ENCODE peak calls at places on chromosomes 4 and X, in eight cellular contexts. Q is progenitor cell of endocrine pancreas, S is H1, P is IMR-90, W is PC-3, L is endothelial cell of umbilical vein, M is mesothelial cell of epicardium, F is fibroblast of mammary gland. K is an unnamed sample.
A peak's percentile ranks its signal among the peaks of the same experiment; 100 is the strongest.

GRCh38 chrX:14095702-14096101 is 66.0 kb upstream of the GEMIN8 start:
- DNase-seq in Q (peak; percentile 10), S (peak; percentile 48), P (peak; percentile 53), W (peak; percentile 78), L (peak; percentile 47), M (peak; percentile 39), F (peak; percentile 69), K (peak; percentile 53)

GRCh38 chr4:37905526-37906169 is 14.8 kb downstream of the TBC1D1 start:
- DNase-seq in Q (no peak), S (no peak), P (no peak), W (no peak), L (no peak), M (no peak), F (no peak), K (no peak)

GRCh38 chrX:72062890-72063289 is 68.8 kb downstream of the RTL5 start:
- DNase-seq in Q (no peak), S (no peak), P (no peak), W (no peak), L (no peak), M (no peak), F (peak; percentile 13), K (no peak)

GRCh38 chr4:3675251-3676115 is 90.7 kb upstream of the ADRA2C start:
- DNase-seq in Q (no peak), S (no peak), P (no peak), W (no peak), L (no peak), M (no peak), F (no peak), K (peak; percentile 12)

GRCh38 chr4:5448286-5448685 is 260.1 kb downstream of the EVC2 start:
- DNase-seq in Q (no peak), S (no peak), P (no peak), W (no peak), L (no peak), M (no peak), F (no peak), K (no peak)

GRCh38 chr4:157722146-157722545 is 450.7 kb downstream of the GASK1B start:
- DNase-seq in Q (no peak), S (no peak), P (no peak), W (no peak), L (peak; percentile 60), M (no peak), F (no peak), K (no peak)

GRCh38 chr4:98694076-98694475 is 35.7 kb upstream of the TSPAN5 start:
- DNase-seq in Q (no peak), S (no peak), P (no peak), W (no peak), L (no peak), M (no peak), F (no peak), K (no peak)

GRCh38 chr4:54909964-54910363 is 215.4 kb downstream of the KDR start:
- DNase-seq in Q (no peak), S (no peak), P (no peak), W (no peak), L (peak; percentile 31), M (no peak), F (no peak), K (no peak)

GRCh38 chr4:165364452-165365080 is 14.2 kb upstream of the CPE start:
- DNase-seq in Q (no peak), S (no peak), P (no peak), W (no peak), L (no peak), M (no peak), F (peak; percentile 65), K (no peak)

GRCh38 chrX:18598413-18598812 is 73.5 kb downstream of the RS1 start:
- DNase-seq in Q (no peak), S (no peak), P (peak; percentile 20), W (no peak), L (no peak), M (no peak), F (no peak), K (no peak)

GRCh38 chr4:48380583-48381167 is 39.3 kb downstream of the SLAIN2 start:
- DNase-seq in Q (no peak), S (no peak), P (no peak), W (no peak), L (no peak), M (no peak), F (no peak), K (no peak)

GRCh38 chr4:16684083-16684482 is 214.4 kb downstream of the LDB2 start:
- DNase-seq in Q (no peak), S (no peak), P (peak; percentile 91), W (no peak), L (peak; percentile 90), M (no peak), F (peak; percentile 56), K (no peak)

GRCh38 chr4:19689511-19689910 is 562.2 kb upstream of the SLIT2 start:
- DNase-seq in Q (no peak), S (no peak), P (peak; percentile 75), W (peak; percentile 75), L (peak; percentile 33), M (no peak), F (peak; percentile 41), K (no peak)

GRCh38 chrX:33132569-33132968 is 78.8 kb downstream of the DMD start:
- DNase-seq in Q (no peak), S (no peak), P (no peak), W (no peak), L (no peak), M (no peak), F (no peak), K (no peak)

GRCh38 chrX:106484233-106484632 is 127.5 kb upstream of the RADX start:
- DNase-seq in Q (no peak), S (no peak), P (no peak), W (no peak), L (no peak), M (no peak), F (no peak), K (no peak)

GRCh38 chr4:108527729-108528128 is 92.6 kb upstream of the RPL34 start:
- DNase-seq in Q (no peak), S (no peak), P (no peak), W (no peak), L (no peak), M (no peak), F (no peak), K (no peak)

GRCh38 chr4:105296672-105297071 is 150.0 kb downstream of the TET2 start:
- DNase-seq in Q (no peak), S (no peak), P (no peak), W (no peak), L (no peak), M (no peak), F (no peak), K (no peak)

GRCh38 chr4:82777857-82778525 is 20.6 kb downstream of the SCD5 start:
- DNase-seq in Q (no peak), S (no peak), P (no peak), W (no peak), L (no peak), M (no peak), F (no peak), K (no peak)

GRCh38 chr4:71595576-71596108 is 188.2 kb downstream of the GC start:
- DNase-seq in Q (no peak), S (no peak), P (no peak), W (no peak), L (no peak), M (no peak), F (peak; percentile 4), K (no peak)

GRCh38 chr4:70994387-70995099 is 1.1 kb downstream of the DCK start:
- DNase-seq in Q (no peak), S (no peak), P (no peak), W (no peak), L (no peak), M (no peak), F (no peak), K (no peak)

GRCh38 chr4:57442834-57443291 is 332.7 kb upstream of the IGFBP7 start:
- DNase-seq in Q (peak; percentile 39), S (peak; percentile 80), P (peak; percentile 13), W (peak; percentile 78), L (peak; percentile 43), M (peak; percentile 70), F (peak; percentile 31), K (peak; percentile 74)
- TF ChIP-seq CTCF in Q (peak; percentile 91), S (peak; percentile 77), P (peak; percentile 51), W (peak; percentile 92), L (peak; percentile 66), M (peak; percentile 73), F (peak; percentile 63), K (peak; percentile 69)

GRCh38 chrX:57453901-57454300 is 137.9 kb upstream of the ZXDB start:
- DNase-seq in Q (no peak), S (no peak), P (peak; percentile 4), W (peak; percentile 49), L (peak; percentile 36), M (no peak), F (peak; percentile 13), K (no peak)
- TF ChIP-seq CTCF in Q (no peak), S (no peak), P (peak; percentile 37), W (peak; percentile 74), L (peak; percentile 44), M (no peak), F (peak; percentile 52), K (peak; percentile 20)

GRCh38 chrX:63930140-63930539 is 145.1 kb upstream of the ARHGEF9 start:
- DNase-seq in Q (no peak), S (no peak), P (no peak), W (peak; percentile 14), L (no peak), M (no peak), F (peak; percentile 3), K (no peak)
- TF ChIP-seq CTCF in Q (peak; percentile 58), S (peak; percentile 27), P (peak; percentile 28), W (peak; percentile 52), L (no peak), M (no peak), F (peak; percentile 24), K (peak; percentile 28)

DNA sequence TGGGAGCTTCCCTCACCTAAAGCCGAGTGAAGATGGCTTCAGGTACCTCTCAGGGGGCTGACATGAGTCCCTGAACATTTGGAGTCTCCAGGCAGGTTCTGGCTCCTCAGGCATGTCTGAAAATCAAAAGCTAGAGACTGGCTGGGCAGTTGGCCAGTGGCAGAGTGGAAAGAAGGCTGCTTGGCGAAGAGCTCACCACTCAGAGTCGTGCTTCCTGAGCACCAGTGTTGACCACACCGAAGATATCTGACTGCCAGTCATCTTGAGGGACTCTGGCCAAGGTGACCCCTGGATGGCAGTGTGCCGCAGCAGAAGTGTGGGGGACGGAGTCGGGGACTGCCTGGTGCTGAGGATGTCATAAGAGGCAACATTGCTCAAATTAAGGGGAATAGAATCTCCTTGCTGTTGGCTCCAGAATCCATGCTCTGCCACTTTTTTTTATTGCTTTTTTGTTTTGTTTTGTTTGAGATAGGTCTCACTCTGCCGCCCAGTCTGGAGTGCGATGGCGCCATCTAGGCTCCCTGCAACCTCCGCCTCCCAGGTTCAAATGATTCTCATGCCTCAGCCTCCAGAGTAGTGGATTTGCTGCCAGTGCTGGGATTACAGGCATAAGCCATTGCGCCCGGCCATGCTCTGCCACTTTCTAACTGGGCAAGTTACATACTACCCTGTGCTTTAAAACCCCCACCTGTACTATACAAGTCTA is 172.5 kb upstream of the GATB start:
- DNase-seq in Q (no peak), S (peak; percentile 43), P (no peak), W (no peak), L (no peak), M (no peak), F (no peak), K (no peak)
- TF ChIP-seq CTCF in Q (peak; percentile 18), S (peak; percentile 4), P (no peak), W (no peak), L (no peak), M (no peak), F (no peak), K (no peak)

GRCh38 chr4:114132830-114133229 is 153.4 kb upstream of the ARSJ start:
- DNase-seq in Q (no peak), S (no peak), P (no peak), W (peak; percentile 20), L (no peak), M (no peak), F (peak; percentile 36), K (no peak)
- TF ChIP-seq CTCF in Q (peak; percentile 46), S (no peak), P (peak; percentile 19), W (peak; percentile 50), L (no peak), M (peak; percentile 18), F (peak; percentile 53), K (peak; percentile 52)

GRCh38 chrX:153635788-153636668 is 11.0 kb upstream of the DUSP9 start:
- DNase-seq in Q (no peak), S (peak; percentile 68), P (no peak), W (peak; percentile 44), L (peak; percentile 30), M (no peak), F (peak; percentile 4), K (peak; percentile 34)
- TF ChIP-seq CTCF in Q (peak; percentile 47), S (no peak), P (peak; percentile 32), W (peak; percentile 52), L (peak; percentile 63), M (peak; percentile 30), F (peak; percentile 25), K (no peak)

K was measured in glutamatergic neuron.